ENCODE peak calls at places on chromosome 12, in seven cellular contexts. One of them, this sample, is unnamed.

GRCh38 chr12:87779016-87779415 is 250.2 kb downstream of the C12orf50 start:
- DNase-seq in stimulated activated CD8-positive, alpha-beta memory T cell treated with anti-CD3 and anti-CD28 coated beads, Interleukin-4, amount 100 ng/mL, for 24 hours: no peak
- DNase-seq in sciatic nerve: no peak
- DNase-seq in dermis microvascular lymphatic vessel endothelial cell: no peak
- DNase-seq in CD8-positive, alpha-beta memory T cell: no peak
- DNase-seq in cardiac septum: no peak
- DNase-seq in NCI-H1105: no peak
- DNase-seq in this sample: no peak

GRCh38 chr12:116390656-116391335 is 113.3 kb upstream of the MED13L start:
- DNase-seq in stimulated activated CD8-positive, alpha-beta memory T cell treated with anti-CD3 and anti-CD28 coated beads, Interleukin-4, amount 100 ng/mL, for 24 hours: no peak
- DNase-seq in dermis microvascular lymphatic vessel endothelial cell: no peak
- DNase-seq in NCI-H1105: no peak
- DNase-seq in CD8-positive, alpha-beta memory T cell: no peak
- DNase-seq in sciatic nerve: no peak
- DNase-seq in cardiac septum: no peak
- DNase-seq in this sample: no peak

GRCh38 chr12:8078400-8078799 is 3.7 kb upstream of the NECAP1 start:
- DNase-seq in stimulated activated CD8-positive, alpha-beta memory T cell treated with anti-CD3 and anti-CD28 coated beads, Interleukin-4, amount 100 ng/mL, for 24 hours: peak
- DNase-seq in dermis microvascular lymphatic vessel endothelial cell: peak
- DNase-seq in sciatic nerve: no peak
- DNase-seq in cardiac septum: no peak
- DNase-seq in CD8-positive, alpha-beta memory T cell: peak
- DNase-seq in NCI-H1105: peak
- DNase-seq in this sample: peak

GRCh38 chr12:77608157-77608755 is 222.4 kb upstream of the NAV3 start:
- DNase-seq in stimulated activated CD8-positive, alpha-beta memory T cell treated with anti-CD3 and anti-CD28 coated beads, Interleukin-4, amount 100 ng/mL, for 24 hours: no peak
- DNase-seq in CD8-positive, alpha-beta memory T cell: no peak
- DNase-seq in dermis microvascular lymphatic vessel endothelial cell: no peak
- DNase-seq in sciatic nerve: no peak
- DNase-seq in NCI-H1105: no peak
- DNase-seq in cardiac septum: no peak
- DNase-seq in this sample: no peak

GRCh38 chr12:76554411-76555225 is 5.0 kb downstream of the OSBPL8 start:
- DNase-seq in cardiac septum: no peak
- DNase-seq in stimulated activated CD8-positive, alpha-beta memory T cell treated with anti-CD3 and anti-CD28 coated beads, Interleukin-4, amount 100 ng/mL, for 24 hours: no peak
- DNase-seq in CD8-positive, alpha-beta memory T cell: no peak
- DNase-seq in dermis microvascular lymphatic vessel endothelial cell: no peak
- DNase-seq in NCI-H1105: no peak
- DNase-seq in sciatic nerve: no peak
- DNase-seq in this sample: no peak

GRCh38 chr12:4421590-4422031 is 24.0 kb downstream of the FGF6 start:
- DNase-seq in stimulated activated CD8-positive, alpha-beta memory T cell treated with anti-CD3 and anti-CD28 coated beads, Interleukin-4, amount 100 ng/mL, for 24 hours: no peak
- DNase-seq in dermis microvascular lymphatic vessel endothelial cell: peak
- DNase-seq in sciatic nerve: no peak
- DNase-seq in CD8-positive, alpha-beta memory T cell: no peak
- DNase-seq in NCI-H1105: peak
- DNase-seq in cardiac septum: no peak
- DNase-seq in this sample: no peak

GRCh38 chr12:121894633-121895032 is 6.0 kb downstream of the PSMD9 start:
- DNase-seq in CD8-positive, alpha-beta memory T cell: no peak
- DNase-seq in stimulated activated CD8-positive, alpha-beta memory T cell treated with anti-CD3 and anti-CD28 coated beads, Interleukin-4, amount 100 ng/mL, for 24 hours: no peak
- DNase-seq in sciatic nerve: no peak
- DNase-seq in dermis microvascular lymphatic vessel endothelial cell: peak
- DNase-seq in NCI-H1105: no peak
- DNase-seq in cardiac septum: no peak
- DNase-seq in this sample: no peak

GRCh38 chr12:109393437-109394345 is 46.0 kb downstream of the MYO1H start:
- DNase-seq in NCI-H1105: peak
- DNase-seq in cardiac septum: no peak
- DNase-seq in dermis microvascular lymphatic vessel endothelial cell: peak
- DNase-seq in CD8-positive, alpha-beta memory T cell: peak
- DNase-seq in stimulated activated CD8-positive, alpha-beta memory T cell treated with anti-CD3 and anti-CD28 coated beads, Interleukin-4, amount 100 ng/mL, for 24 hours: no peak
- DNase-seq in sciatic nerve: peak
- DNase-seq in this sample: peak

GRCh38 chr12:16359512-16360491 is 12.4 kb downstream of the MGST1 start:
- DNase-seq in cardiac septum: no peak
- DNase-seq in NCI-H1105: peak
- DNase-seq in stimulated activated CD8-positive, alpha-beta memory T cell treated with anti-CD3 and anti-CD28 coated beads, Interleukin-4, amount 100 ng/mL, for 24 hours: no peak
- DNase-seq in sciatic nerve: peak
- DNase-seq in CD8-positive, alpha-beta memory T cell: no peak
- DNase-seq in dermis microvascular lymphatic vessel endothelial cell: peak
- DNase-seq in this sample: no peak

GRCh38 chr12:58368001-58368400 is 426.6 kb downstream of the ATP23 start:
- DNase-seq in sciatic nerve: no peak
- DNase-seq in stimulated activated CD8-positive, alpha-beta memory T cell treated with anti-CD3 and anti-CD28 coated beads, Interleukin-4, amount 100 ng/mL, for 24 hours: no peak
- DNase-seq in dermis microvascular lymphatic vessel endothelial cell: no peak
- DNase-seq in NCI-H1105: no peak
- DNase-seq in cardiac septum: no peak
- DNase-seq in CD8-positive, alpha-beta memory T cell: no peak
- DNase-seq in this sample: no peak

GRCh38 chr12:62533087-62533754 is 66.6 kb downstream of the MON2 start:
- DNase-seq in stimulated activated CD8-positive, alpha-beta memory T cell treated with anti-CD3 and anti-CD28 coated beads, Interleukin-4, amount 100 ng/mL, for 24 hours: no peak
- DNase-seq in CD8-positive, alpha-beta memory T cell: no peak
- DNase-seq in cardiac septum: no peak
- DNase-seq in sciatic nerve: no peak
- DNase-seq in dermis microvascular lymphatic vessel endothelial cell: no peak
- DNase-seq in NCI-H1105: no peak
- DNase-seq in this sample: no peak

GRCh38 chr12:45290218-45290609 is 74.3 kb downstream of the ANO6 start:
- DNase-seq in NCI-H1105: no peak
- DNase-seq in sciatic nerve: no peak
- DNase-seq in dermis microvascular lymphatic vessel endothelial cell: no peak
- DNase-seq in stimulated activated CD8-positive, alpha-beta memory T cell treated with anti-CD3 and anti-CD28 coated beads, Interleukin-4, amount 100 ng/mL, for 24 hours: no peak
- DNase-seq in CD8-positive, alpha-beta memory T cell: no peak
- DNase-seq in cardiac septum: no peak
- DNase-seq in this sample: no peak

GRCh38 chr12:121774968-121775474 is 18.5 kb downstream of the RHOF start:
- DNase-seq in sciatic nerve: no peak
- DNase-seq in cardiac septum: no peak
- DNase-seq in dermis microvascular lymphatic vessel endothelial cell: no peak
- DNase-seq in CD8-positive, alpha-beta memory T cell: no peak
- DNase-seq in stimulated activated CD8-positive, alpha-beta memory T cell treated with anti-CD3 and anti-CD28 coated beads, Interleukin-4, amount 100 ng/mL, for 24 hours: no peak
- DNase-seq in NCI-H1105: no peak
- DNase-seq in this sample: no peak

GRCh38 chr12:46134852-46135251 is 134.0 kb downstream of the SLC38A1 start:
- DNase-seq in stimulated activated CD8-positive, alpha-beta memory T cell treated with anti-CD3 and anti-CD28 coated beads, Interleukin-4, amount 100 ng/mL, for 24 hours: no peak
- DNase-seq in NCI-H1105: no peak
- DNase-seq in dermis microvascular lymphatic vessel endothelial cell: no peak
- DNase-seq in cardiac septum: no peak
- DNase-seq in sciatic nerve: no peak
- DNase-seq in CD8-positive, alpha-beta memory T cell: no peak
- DNase-seq in this sample: no peak

GRCh38 chr12:13024151-13024946 is 19.8 kb upstream of the FAM234B start:
- DNase-seq in cardiac septum: no peak
- DNase-seq in CD8-positive, alpha-beta memory T cell: no peak
- DNase-seq in NCI-H1105: no peak
- DNase-seq in stimulated activated CD8-positive, alpha-beta memory T cell treated with anti-CD3 and anti-CD28 coated beads, Interleukin-4, amount 100 ng/mL, for 24 hours: no peak
- DNase-seq in sciatic nerve: no peak
- DNase-seq in dermis microvascular lymphatic vessel endothelial cell: peak
- DNase-seq in this sample: no peak

GRCh38 chr12:15787801-15788200 is 1.4 kb downstream of the EPS8 start:
- DNase-seq in stimulated activated CD8-positive, alpha-beta memory T cell treated with anti-CD3 and anti-CD28 coated beads, Interleukin-4, amount 100 ng/mL, for 24 hours: no peak
- DNase-seq in NCI-H1105: no peak
- DNase-seq in CD8-positive, alpha-beta memory T cell: no peak
- DNase-seq in dermis microvascular lymphatic vessel endothelial cell: peak
- DNase-seq in sciatic nerve: no peak
- DNase-seq in cardiac septum: no peak
- DNase-seq in this sample: no peak

GRCh38 chr12:100573499-100574261 is at the start of gene GAS2L3:
- DNase-seq in CD8-positive, alpha-beta memory T cell: peak
- DNase-seq in NCI-H1105: peak
- DNase-seq in stimulated activated CD8-positive, alpha-beta memory T cell treated with anti-CD3 and anti-CD28 coated beads, Interleukin-4, amount 100 ng/mL, for 24 hours: peak
- DNase-seq in cardiac septum: peak
- DNase-seq in sciatic nerve: peak
- DNase-seq in dermis microvascular lymphatic vessel endothelial cell: peak
- DNase-seq in this sample: peak

GRCh38 chr12:130762319-130762675 is 46.2 kb upstream of the RIMBP2 start:
- DNase-seq in dermis microvascular lymphatic vessel endothelial cell: no peak
- DNase-seq in cardiac septum: no peak
- DNase-seq in NCI-H1105: no peak
- DNase-seq in stimulated activated CD8-positive, alpha-beta memory T cell treated with anti-CD3 and anti-CD28 coated beads, Interleukin-4, amount 100 ng/mL, for 24 hours: no peak
- DNase-seq in sciatic nerve: no peak
- DNase-seq in CD8-positive, alpha-beta memory T cell: no peak
- DNase-seq in this sample: no peak

GRCh38 chr12:111597731-111598636 is 1.1 kb downstream of the ATXN2 start:
- DNase-seq in dermis microvascular lymphatic vessel endothelial cell: peak
- DNase-seq in sciatic nerve: peak
- DNase-seq in stimulated activated CD8-positive, alpha-beta memory T cell treated with anti-CD3 and anti-CD28 coated beads, Interleukin-4, amount 100 ng/mL, for 24 hours: peak
- DNase-seq in CD8-positive, alpha-beta memory T cell: peak
- DNase-seq in cardiac septum: peak
- DNase-seq in NCI-H1105: peak
- DNase-seq in this sample: peak

GRCh38 chr12:118102070-118102469 is 1.7 kb downstream of the VSIG10 start:
- DNase-seq in NCI-H1105: no peak
- DNase-seq in CD8-positive, alpha-beta memory T cell: no peak
- DNase-seq in stimulated activated CD8-positive, alpha-beta memory T cell treated with anti-CD3 and anti-CD28 coated beads, Interleukin-4, amount 100 ng/mL, for 24 hours: no peak
- DNase-seq in cardiac septum: no peak
- DNase-seq in sciatic nerve: no peak
- DNase-seq in dermis microvascular lymphatic vessel endothelial cell: peak
- DNase-seq in this sample: no peak

GRCh38 chr12:53676715-53677611 is 1.1 kb upstream of the ATP5MC2 start:
- DNase-seq in CD8-positive, alpha-beta memory T cell: no peak
- DNase-seq in stimulated activated CD8-positive, alpha-beta memory T cell treated with anti-CD3 and anti-CD28 coated beads, Interleukin-4, amount 100 ng/mL, for 24 hours: no peak
- DNase-seq in dermis microvascular lymphatic vessel endothelial cell: peak
- DNase-seq in cardiac septum: peak
- DNase-seq in NCI-H1105: no peak
- DNase-seq in sciatic nerve: peak
- DNase-seq in this sample: no peak

GRCh38 chr12:55797068-55797467 is 20.5 kb downstream of the SARNP start:
- DNase-seq in cardiac septum: no peak
- DNase-seq in NCI-H1105: no peak
- DNase-seq in dermis microvascular lymphatic vessel endothelial cell: peak
- DNase-seq in CD8-positive, alpha-beta memory T cell: no peak
- DNase-seq in stimulated activated CD8-positive, alpha-beta memory T cell treated with anti-CD3 and anti-CD28 coated beads, Interleukin-4, amount 100 ng/mL, for 24 hours: no peak
- DNase-seq in sciatic nerve: no peak
- DNase-seq in this sample: no peak

GRCh38 chr12:3757261-3757660 is 4.4 kb upstream of the CRACR2A start:
- DNase-seq in CD8-positive, alpha-beta memory T cell: no peak
- DNase-seq in cardiac septum: no peak
- DNase-seq in NCI-H1105: no peak
- DNase-seq in sciatic nerve: no peak
- DNase-seq in stimulated activated CD8-positive, alpha-beta memory T cell treated with anti-CD3 and anti-CD28 coated beads, Interleukin-4, amount 100 ng/mL, for 24 hours: no peak
- DNase-seq in dermis microvascular lymphatic vessel endothelial cell: no peak
- DNase-seq in this sample: no peak

GRCh38 chr12:42421844-42422779 is 96.1 kb downstream of the PPHLN1 start:
- DNase-seq in sciatic nerve: no peak
- DNase-seq in CD8-positive, alpha-beta memory T cell: no peak
- DNase-seq in NCI-H1105: no peak
- DNase-seq in dermis microvascular lymphatic vessel endothelial cell: peak
- DNase-seq in cardiac septum: no peak
- DNase-seq in stimulated activated CD8-positive, alpha-beta memory T cell treated with anti-CD3 and anti-CD28 coated beads, Interleukin-4, amount 100 ng/mL, for 24 hours: no peak
- DNase-seq in this sample: no peak

GRCh38 chr12:53505555-53506449 is 1.5 kb downstream of the NPFF start:
- DNase-seq in sciatic nerve: no peak
- DNase-seq in dermis microvascular lymphatic vessel endothelial cell: no peak
- DNase-seq in NCI-H1105: no peak
- DNase-seq in stimulated activated CD8-positive, alpha-beta memory T cell treated with anti-CD3 and anti-CD28 coated beads, Interleukin-4, amount 100 ng/mL, for 24 hours: no peak
- DNase-seq in cardiac septum: no peak
- DNase-seq in CD8-positive, alpha-beta memory T cell: no peak
- DNase-seq in this sample: no peak

GRCh38 chr12:54988402-54989054 is 4.0 kb upstream of the TESPA1 start:
- DNase-seq in sciatic nerve: peak
- DNase-seq in CD8-positive, alpha-beta memory T cell: no peak
- DNase-seq in cardiac septum: peak
- DNase-seq in dermis microvascular lymphatic vessel endothelial cell: peak
- DNase-seq in stimulated activated CD8-positive, alpha-beta memory T cell treated with anti-CD3 and anti-CD28 coated beads, Interleukin-4, amount 100 ng/mL, for 24 hours: no peak
- DNase-seq in NCI-H1105: peak
- DNase-seq in this sample: no peak

GRCh38 chr12:14264316-14264715 is 101.2 kb upstream of the ATF7IP start:
- DNase-seq in CD8-positive, alpha-beta memory T cell: no peak
- DNase-seq in dermis microvascular lymphatic vessel endothelial cell: no peak
- DNase-seq in sciatic nerve: no peak
- DNase-seq in stimulated activated CD8-positive, alpha-beta memory T cell treated with anti-CD3 and anti-CD28 coated beads, Interleukin-4, amount 100 ng/mL, for 24 hours: no peak
- DNase-seq in NCI-H1105: no peak
- DNase-seq in cardiac septum: no peak
- DNase-seq in this sample: no peak

GRCh38 chr12:71871116-71871515 is 31.6 kb downstream of the TBC1D15 start:
- DNase-seq in cardiac septum: no peak
- DNase-seq in CD8-positive, alpha-beta memory T cell: no peak
- DNase-seq in dermis microvascular lymphatic vessel endothelial cell: no peak
- DNase-seq in stimulated activated CD8-positive, alpha-beta memory T cell treated with anti-CD3 and anti-CD28 coated beads, Interleukin-4, amount 100 ng/mL, for 24 hours: no peak
- DNase-seq in NCI-H1105: no peak
- DNase-seq in sciatic nerve: no peak
- DNase-seq in this sample: no peak

GRCh38 chr12:1083086-1083887 is 92.3 kb downstream of the ERC1 start:
- DNase-seq in stimulated activated CD8-positive, alpha-beta memory T cell treated with anti-CD3 and anti-CD28 coated beads, Interleukin-4, amount 100 ng/mL, for 24 hours: no peak
- DNase-seq in CD8-positive, alpha-beta memory T cell: no peak
- DNase-seq in NCI-H1105: no peak
- DNase-seq in sciatic nerve: no peak
- DNase-seq in dermis microvascular lymphatic vessel endothelial cell: no peak
- DNase-seq in cardiac septum: no peak
- DNase-seq in this sample: no peak

GRCh38 chr12:93848453-93849120 is 171.4 kb downstream of the CRADD start:
- DNase-seq in NCI-H1105: no peak
- DNase-seq in dermis microvascular lymphatic vessel endothelial cell: peak
- DNase-seq in stimulated activated CD8-positive, alpha-beta memory T cell treated with anti-CD3 and anti-CD28 coated beads, Interleukin-4, amount 100 ng/mL, for 24 hours: no peak
- DNase-seq in cardiac septum: no peak
- DNase-seq in CD8-positive, alpha-beta memory T cell: no peak
- DNase-seq in sciatic nerve: no peak
- DNase-seq in this sample: no peak